ENCODE peak calls at places on chromosome 4, in eight cellular contexts. N is psoas muscle, U is H9, D is left ventricle myocardium inferior, T is substantia nigra, G is hepatocyte, C is A549, E is tibial artery. S is an unnamed sample.

GRCh38 chr4:118313098-118313497 is 39.7 kb downstream of the PRSS12 start:
- DNase-seq in G (no peak), D (no peak), U (peak), N (no peak), T (peak), E (no peak), C (no peak), S (no peak)

GRCh38 chr4:184269879-184270430 is 52.3 kb upstream of the ENPP6 start:
- DNase-seq in E (no peak), C (no peak), U (peak), N (no peak), D (no peak), G (no peak), T (no peak), S (no peak)

GRCh38 chr4:151325320-151326246 is at the start of gene SH3D19:
- DNase-seq in U (peak), D (peak), N (peak), C (peak), E (peak), G (peak), T (peak), S (peak)

GRCh38 chr4:23934915-23935314 is 45.1 kb upstream of the PPARGC1A start:
- DNase-seq in C (no peak), T (no peak), N (peak), E (peak), D (peak), U (no peak), G (peak), S (peak)

GRCh38 chr4:86092684-86093083 is 267.2 kb downstream of the MAPK10 start:
- DNase-seq in N (no peak), E (no peak), T (no peak), C (peak), D (no peak), G (no peak), U (no peak), S (no peak)

GRCh38 chr4:8355864-8356565 is 84.5 kb downstream of the ACOX3 start:
- DNase-seq in U (peak), D (no peak), E (no peak), G (no peak), N (no peak), T (no peak), C (no peak), S (no peak)

GRCh38 chr4:8508266-8508665 is 67.7 kb downstream of the TRMT44 start:
- DNase-seq in U (no peak), C (no peak), E (no peak), N (no peak), G (no peak), D (no peak), T (no peak), S (no peak)

GRCh38 chr4:5881340-5881739 is 11.5 kb downstream of the CRMP1 start:
- DNase-seq in D (no peak), N (no peak), G (no peak), U (no peak), C (no peak), E (no peak), T (no peak), S (no peak)

GRCh38 chr4:146398404-146398803 is 123.3 kb downstream of the SLC10A7 start:
- DNase-seq in N (no peak), G (no peak), U (no peak), D (no peak), C (no peak), T (no peak), E (no peak), S (no peak)

GRCh38 chr4:117831060-117831683 is 203.1 kb upstream of the NDST3 start:
- DNase-seq in U (no peak), C (no peak), N (no peak), D (no peak), T (no peak), G (no peak), E (no peak), S (no peak)

GRCh38 chr4:157115613-157116340 is 39.8 kb downstream of the GLRB start:
- DNase-seq in C (peak), N (no peak), U (no peak), D (no peak), T (no peak), E (no peak), G (peak), S (no peak)

GRCh38 chr4:74168841-74169240 is 10.9 kb downstream of the MTHFD2L start:
- DNase-seq in T (no peak), U (no peak), N (no peak), C (no peak), E (no peak), D (no peak), G (no peak), S (no peak)

GRCh38 chr4:102525099-102525498 is 23.9 kb downstream of the NFKB1 start:
- DNase-seq in D (no peak), U (no peak), C (no peak), E (no peak), G (no peak), T (no peak), N (no peak), S (no peak)

GRCh38 chr4:157739237-157739636 is 433.6 kb downstream of the GASK1B start:
- DNase-seq in U (no peak), C (no peak), G (no peak), E (no peak), T (no peak), D (no peak), N (no peak), S (no peak)

GRCh38 chr4:181952478-181952877 is 290.7 kb upstream of the TENM3 start:
- DNase-seq in U (no peak), D (no peak), E (no peak), T (no peak), N (no peak), G (peak), C (peak), S (no peak)

GRCh38 chr4:106738121-106738520 is 298.0 kb downstream of the DKK2 start:
- DNase-seq in N (no peak), T (no peak), C (no peak), E (no peak), D (no peak), U (no peak), G (no peak), S (no peak)

GRCh38 chr4:25032126-25032525 is 1.4 kb upstream of the LGI2 start:
- DNase-seq in T (no peak), E (no peak), N (no peak), G (no peak), C (peak), D (no peak), U (no peak), S (no peak)

GRCh38 chr4:3107271-3108185 is 33.0 kb downstream of the HTT start:
- DNase-seq in G (no peak), U (no peak), N (peak), C (no peak), D (peak), E (no peak), T (no peak), S (no peak)

GRCh38 chr4:170476351-170476750 is 386.6 kb upstream of the AADAT start:
- DNase-seq in U (no peak), D (no peak), T (no peak), E (no peak), C (no peak), N (no peak), G (no peak), S (no peak)

GRCh38 chr4:15116509-15117079 is 114.3 kb downstream of the CPEB2 start:
- DNase-seq in G (no peak), D (no peak), C (no peak), T (no peak), U (no peak), E (no peak), N (no peak), S (no peak)

DNA sequence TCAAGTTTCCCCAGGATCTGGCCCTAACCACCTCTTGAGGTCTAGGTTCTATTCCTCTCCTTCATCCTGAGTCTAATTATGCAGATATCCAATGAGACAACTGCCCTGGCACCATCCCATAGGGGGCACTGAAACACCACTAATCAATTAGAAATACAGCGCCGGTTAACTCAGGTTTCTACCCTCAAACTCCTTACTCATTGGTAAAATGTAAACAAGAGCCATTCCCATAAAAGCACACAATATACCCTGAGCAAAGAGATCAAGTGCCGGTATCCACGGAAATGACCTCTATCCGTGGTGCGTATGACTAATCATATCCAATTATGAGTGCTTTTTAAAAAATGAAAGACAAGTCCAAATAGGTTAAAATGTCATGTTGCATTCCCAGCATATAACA is 141.3 kb downstream of the MAML3 start:
- DNase-seq in D (peak), G (peak), U (peak), N (peak), T (peak), C (peak), E (no peak), S (peak)
- H3K27ac ChIP-seq in D (no peak), G (peak), U (no peak), N (no peak), T (no peak), C (peak), E (no peak), S (no peak)

GRCh38 chr4:4555916-4556315 is 14.1 kb upstream of the STX18 start:
- DNase-seq in D (no peak), C (no peak), N (no peak), E (no peak), U (no peak), G (no peak), T (no peak), S (no peak)
- H3K27ac ChIP-seq in D (no peak), C (no peak), N (no peak), E (no peak), U (no peak), G (no peak), T (no peak), S (no peak)

GRCh38 chr4:1745697-1746096 is 24.4 kb downstream of the TACC3 start:
- DNase-seq in T (no peak), D (no peak), N (no peak), C (no peak), U (no peak), E (no peak), G (no peak), S (no peak)
- H3K27ac ChIP-seq in T (no peak), D (no peak), N (no peak), C (no peak), U (no peak), E (no peak), G (no peak), S (no peak)

GRCh38 chr4:99642725-99643489 is 14.7 kb downstream of the C4orf54 start:
- DNase-seq in D (peak), N (peak), T (peak), E (peak), C (no peak), G (no peak), U (no peak), S (peak)
- H3K27ac ChIP-seq in D (peak), N (peak), T (no peak), E (peak), C (no peak), G (no peak), U (no peak), S (peak)

GRCh38 chr4:76987153-76987562 is 37.6 kb downstream of the SEPTIN11 start:
- DNase-seq in T (no peak), G (peak), E (no peak), D (peak), C (no peak), U (no peak), N (no peak), S (no peak)
- H3K27ac ChIP-seq in T (no peak), G (peak), E (no peak), D (peak), C (no peak), U (no peak), N (peak), S (no peak)